ENCODE peak calls at places on chromosomes 11 and 22, in five cellular contexts. T is K562, B is A549, Q is H1, Z is HepG2. I is an unnamed sample.

GRCh38 chr11:24575392-24575791 is 78.5 kb downstream of the LUZP2 start:
- DNase-seq in T (no peak), B (no peak), Q (no peak), Z (no peak), I (peak)

GRCh38 chr11:84687433-84687832 is 939.7 kb downstream of the DLG2 start:
- DNase-seq in T (no peak), B (no peak), Q (no peak), Z (no peak), I (no peak)

GRCh38 chr11:87422566-87422965 is 384.8 kb downstream of the TMEM135 start:
- DNase-seq in T (no peak), B (no peak), Q (no peak), Z (no peak), I (no peak)

GRCh38 chr11:117931971-117932370 is 2.8 kb upstream of the TMPRSS13 start:
- DNase-seq in T (no peak), B (no peak), Q (no peak), Z (no peak), I (no peak)

GRCh38 chr11:65773784-65774411 is 6.9 kb downstream of the AP5B1 start:
- DNase-seq in T (no peak), B (no peak), Q (no peak), Z (no peak), I (no peak)

GRCh38 chr11:59394186-59394585 is 32.0 kb downstream of the OR5A2 start:
- DNase-seq in T (no peak), B (no peak), Q (no peak), Z (no peak), I (no peak)

GRCh38 chr11:61082161-61082870 is 20.0 kb upstream of the CD5 start:
- DNase-seq in T (no peak), B (no peak), Q (no peak), Z (no peak), I (no peak)

GRCh38 chr11:45354976-45355705 is 69.0 kb upstream of the SYT13 start:
- DNase-seq in T (peak), B (peak), Q (peak), Z (no peak), I (peak)

GRCh38 chr22:32564170-32565001 is 89.8 kb downstream of the FBXO7 start:
- DNase-seq in T (no peak), B (no peak), Q (no peak), Z (no peak), I (no peak)

GRCh38 chr11:120096756-120097191 is 41.1 kb downstream of the TRIM29 start:
- DNase-seq in T (peak), B (no peak), Q (no peak), Z (no peak), I (no peak)

GRCh38 chr11:101912823-101913284 is 2.0 kb upstream of the CEP126 start:
- DNase-seq in T (no peak), B (no peak), Q (no peak), Z (peak), I (peak)

GRCh38 chr22:18000441-18001039 is 23.8 kb downstream of the MICAL3 start:
- DNase-seq in T (no peak), B (no peak), Q (peak), Z (no peak), I (peak)

GRCh38 chr11:128208329-128209220 is 378.8 kb downstream of the ETS1 start:
- DNase-seq in T (no peak), B (peak), Q (no peak), Z (no peak), I (peak)

GRCh38 chr22:44003776-44004460 is 20.2 kb upstream of the PARVB start:
- DNase-seq in T (peak), B (no peak), Q (peak), Z (no peak), I (peak)

GRCh38 chr22:21087119-21087518 is 41.4 kb downstream of the LRRC74B start:
- DNase-seq in T (no peak), B (no peak), Q (no peak), Z (no peak), I (no peak)
- H3K4me2 ChIP-seq in T (no peak), B (no peak), Q (no peak), Z (no peak), I (no peak)

GRCh38 chr22:35896306-35896705 is 132.3 kb downstream of the RBFOX2 start:
- DNase-seq in T (no peak), B (no peak), Q (no peak), Z (no peak), I (no peak)

GRCh38 chr22:35894937-35895708 is 133.5 kb downstream of the RBFOX2 start:
- DNase-seq in T (no peak), B (no peak), Q (no peak), Z (no peak), I (no peak)

GRCh38 chr22:35892192-35892591 is 136.4 kb downstream of the RBFOX2 start:
- DNase-seq in T (no peak), B (no peak), Q (no peak), Z (no peak), I (peak)

GRCh38 chr22:35893698-35894097 is 134.9 kb downstream of the RBFOX2 start:
- DNase-seq in T (no peak), B (no peak), Q (no peak), Z (no peak), I (peak)

GRCh38 chr22:35894464-35894878 is 134.2 kb downstream of the RBFOX2 start:
- DNase-seq in T (no peak), B (no peak), Q (no peak), Z (no peak), I (no peak)
- TF ChIP-seq JUN in T (no peak), B (no peak), Q (no peak), Z (no peak), I (no peak)

GRCh38 chr11:8785457-8785856 is 102.9 kb downstream of the RPL27A start:
- DNase-seq in T (no peak), B (no peak), Q (no peak), Z (no peak), I (no peak)

GRCh38 chr11:8785998-8786397 is 103.4 kb downstream of the RPL27A start:
- DNase-seq in T (no peak), B (no peak), Q (no peak), Z (no peak), I (no peak)

GRCh38 chr11:8786933-8787332 is 104.3 kb downstream of the RPL27A start:
- DNase-seq in T (no peak), B (no peak), Q (no peak), Z (no peak), I (no peak)

GRCh38 chr11:8787372-8787771 is 104.8 kb downstream of the RPL27A start:
- DNase-seq in T (no peak), B (no peak), Q (no peak), Z (no peak), I (no peak)

DNA sequence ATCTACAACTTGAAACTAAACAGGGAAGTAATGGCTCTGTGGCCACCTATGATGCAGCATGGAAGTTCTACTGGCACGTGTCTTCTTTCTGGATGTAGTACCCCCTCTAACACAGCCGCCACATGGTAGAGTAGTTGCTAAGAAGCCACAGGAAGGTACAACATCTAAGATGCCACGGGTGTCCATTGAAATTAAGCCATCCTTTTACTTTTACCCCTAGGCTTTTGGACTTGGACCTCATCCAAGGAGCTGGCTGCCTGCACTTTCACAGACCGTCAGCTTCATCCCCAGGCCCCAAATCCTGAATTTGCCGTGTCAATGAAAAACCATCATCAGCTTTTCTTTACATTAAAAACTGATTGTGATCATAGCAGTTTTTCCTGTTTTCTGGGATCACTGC is 102.3 kb downstream of the RPL27A start:
- DNase-seq in T (no peak), B (no peak), Q (no peak), Z (no peak), I (no peak)
- H3K4me2 ChIP-seq in T (no peak), B (no peak), Q (no peak), Z (no peak), I (no peak)

DNA sequence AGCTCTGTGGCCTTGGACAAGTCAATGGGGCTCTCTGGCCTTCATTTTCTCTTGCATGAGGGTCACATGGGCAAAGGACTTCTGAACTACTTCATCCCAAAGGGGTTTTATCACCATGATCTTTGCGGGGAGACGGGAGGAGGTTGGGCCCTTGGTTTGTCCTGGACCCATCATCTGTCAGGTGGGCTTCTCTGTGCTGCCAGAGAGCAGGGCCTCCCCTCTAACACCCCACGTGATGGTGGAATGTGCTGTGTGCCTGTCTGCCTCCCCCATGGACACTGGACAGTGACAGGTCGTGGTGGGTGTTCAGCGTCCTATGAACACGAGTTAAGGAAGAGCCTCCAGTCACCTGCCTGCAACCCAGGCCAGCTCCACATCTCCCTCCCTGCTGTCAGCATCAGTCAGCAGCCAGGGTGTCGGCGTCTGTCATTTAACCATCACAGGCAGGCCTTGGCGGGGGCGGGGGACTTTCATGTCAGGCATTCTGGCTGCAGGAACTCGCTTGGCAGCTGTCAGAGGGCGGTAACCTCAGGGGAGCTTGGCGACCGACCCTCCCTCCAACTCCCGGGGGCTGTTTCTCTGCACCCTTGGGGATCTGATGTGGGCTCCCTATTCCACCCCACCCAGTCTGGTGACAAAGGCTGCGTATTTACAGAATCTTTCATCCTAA is 2.6 kb upstream of the SUN2 start:
- DNase-seq in T (no peak), B (no peak), Q (no peak), Z (no peak), I (no peak)
- TF ChIP-seq JUN in T (no peak), B (no peak), Q (no peak), Z (no peak), I (no peak)

GRCh38 chr22:38302906-38303305 is 14.3 kb downstream of the CSNK1E start:
- DNase-seq in T (no peak), B (no peak), Q (no peak), Z (no peak), I (no peak)

GRCh38 chr22:38308791-38309498 is 8.3 kb downstream of the CSNK1E start:
- DNase-seq in T (no peak), B (no peak), Q (no peak), Z (no peak), I (no peak)

GRCh38 chr22:38303974-38304373 is 13.3 kb downstream of the CSNK1E start:
- DNase-seq in T (no peak), B (no peak), Q (no peak), Z (no peak), I (no peak)

GRCh38 chr22:38304526-38304925 is 12.7 kb downstream of the CSNK1E start:
- DNase-seq in T (no peak), B (no peak), Q (no peak), Z (no peak), I (no peak)

GRCh38 chr22:38305481-38306448 is 11.5 kb downstream of the CSNK1E start:
- DNase-seq in T (no peak), B (no peak), Q (no peak), Z (no peak), I (peak)
- H3K4me2 ChIP-seq in T (no peak), B (peak), Q (no peak), Z (no peak), I (peak)

DNA sequence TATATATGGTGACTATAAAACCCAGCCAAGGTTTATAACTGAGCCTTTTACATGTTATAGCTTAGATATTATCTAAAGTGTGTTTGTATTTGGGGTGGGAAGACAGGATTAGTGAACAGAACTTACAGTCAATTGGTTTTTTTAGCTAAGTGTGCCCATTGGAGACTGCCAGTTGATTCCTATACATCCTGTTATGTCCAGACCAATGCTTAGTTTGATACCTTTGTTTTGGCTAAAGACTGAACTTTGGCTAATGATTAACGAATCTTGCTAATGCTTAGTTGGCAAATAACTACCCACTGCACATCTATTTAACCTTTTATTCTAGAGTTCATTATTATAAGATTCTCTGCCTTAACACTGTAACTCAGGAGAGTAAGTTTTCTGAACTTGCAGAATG is 53.8 kb downstream of the KREMEN1 start:
- DNase-seq in T (no peak), B (no peak), Q (no peak), Z (peak), I (no peak)
- TF ChIP-seq JUN in T (no peak), B (no peak), Q (no peak), Z (no peak), I (no peak)